ENCODE peak calls at places on chromosomes 11 and 22, in eight cellular contexts. M is left lung; X is fibroblast of lung; C is GM12865; R is cardiac muscle cell; Y is lower lobe of right lung; U is CD8-positive, alpha-beta T cell; F is coronary artery. Q is an unnamed sample.

GRCh38 chr11:93476796-93477195 is 66.4 kb downstream of the SMCO4 start:
- DNase-seq in M (no peak), X (peak; percentile 39), C (no peak), R (no peak), Y (no peak), U (no peak), F (no peak), Q (no peak)

GRCh38 chr22:49768961-49769690 is 58.5 kb downstream of the BRD1 start:
- DNase-seq in M (peak; percentile 33), X (peak; percentile 71), C (no peak), R (no peak), Y (peak; percentile 52), U (no peak), F (no peak), Q (peak; percentile 74)

GRCh38 chr22:44538518-44539315 is 40.7 kb upstream of the RTL6 start:
- DNase-seq in M (no peak), X (no peak), C (no peak), R (no peak), Y (no peak), U (no peak), F (no peak), Q (no peak)

GRCh38 chr22:29216873-29217666 is 11.4 kb downstream of the EMID1 start:
- DNase-seq in M (no peak), X (no peak), C (peak; percentile 49), R (no peak), Y (no peak), U (no peak), F (peak; percentile 71), Q (peak; percentile 89)

GRCh38 chr11:119664063-119664572 is 64.9 kb downstream of the NECTIN1 start:
- DNase-seq in M (no peak), X (peak; percentile 26), C (no peak), R (no peak), Y (no peak), U (no peak), F (no peak), Q (no peak)

GRCh38 chr22:44192098-44192810 is 11.5 kb downstream of the PARVG start:
- DNase-seq in M (no peak), X (peak; percentile 7), C (peak; percentile 71), R (no peak), Y (peak; percentile 72), U (peak; percentile 38), F (no peak), Q (peak; percentile 88)

GRCh38 chr22:30968015-30968923 is at the start of gene MORC2:
- DNase-seq in M (no peak), X (no peak), C (peak; percentile 77), R (no peak), Y (peak; percentile 86), U (no peak), F (peak; percentile 84), Q (no peak)

GRCh38 chr22:17086301-17086700 is 1.5 kb downstream of the IL17RA start:
- DNase-seq in M (no peak), X (no peak), C (no peak), R (no peak), Y (no peak), U (no peak), F (peak; percentile 70), Q (no peak)

GRCh38 chr11:1762537-1763302 is 1.0 kb downstream of the CTSD start:
- DNase-seq in M (peak; percentile 78), X (peak; percentile 26), C (no peak), R (no peak), Y (peak; percentile 73), U (no peak), F (no peak), Q (peak; percentile 83)

GRCh38 chr11:86978756-86979608 is 23.8 kb upstream of the FZD4 start:
- DNase-seq in M (no peak), X (peak; percentile 78), C (peak; percentile 52), R (peak; percentile 41), Y (no peak), U (no peak), F (no peak), Q (no peak)

GRCh38 chr22:44181033-44181911 is 547 bp downstream of the PARVG start:
- DNase-seq in M (peak; percentile 71), X (no peak), C (peak; percentile 66), R (no peak), Y (peak; percentile 79), U (peak; percentile 72), F (no peak), Q (peak; percentile 95)

GRCh38 chr11:14764899-14765527 is 121.4 kb downstream of the PDE3B start:
- DNase-seq in M (no peak), X (peak; percentile 28), C (peak; percentile 88), R (no peak), Y (no peak), U (peak; percentile 33), F (no peak), Q (no peak)

GRCh38 chr22:23245799-23246136 is 65.5 kb downstream of the BCR start:
- DNase-seq in M (no peak), X (peak; percentile 58), C (no peak), R (no peak), Y (no peak), U (no peak), F (no peak), Q (no peak)

GRCh38 chr11:13009921-13010736 is 1.0 kb downstream of the RASSF10 start:
- DNase-seq in M (no peak), X (no peak), C (no peak), R (peak; percentile 56), Y (peak; percentile 52), U (no peak), F (no peak), Q (no peak)

GRCh38 chr22:28282346-28282745 is 363.3 kb upstream of the PITPNB start:
- DNase-seq in M (no peak), X (peak; percentile 78), C (no peak), R (no peak), Y (no peak), U (no peak), F (no peak), Q (no peak)

GRCh38 chr11:119223856-119224255 is 17.7 kb downstream of the CBL start:
- DNase-seq in M (no peak), X (peak; percentile 28), C (no peak), R (no peak), Y (no peak), U (no peak), F (no peak), Q (no peak)

GRCh38 chr11:24859801-24860300 is 363.0 kb downstream of the LUZP2 start:
- DNase-seq in M (no peak), X (no peak), C (no peak), R (no peak), Y (no peak), U (no peak), F (no peak), Q (peak; percentile 66)

GRCh38 chr11:112795142-112795815 is 165.9 kb upstream of the NCAM1 start:
- DNase-seq in M (no peak), X (peak; percentile 20), C (peak; percentile 58), R (no peak), Y (no peak), U (no peak), F (peak; percentile 50), Q (no peak)

DNA sequence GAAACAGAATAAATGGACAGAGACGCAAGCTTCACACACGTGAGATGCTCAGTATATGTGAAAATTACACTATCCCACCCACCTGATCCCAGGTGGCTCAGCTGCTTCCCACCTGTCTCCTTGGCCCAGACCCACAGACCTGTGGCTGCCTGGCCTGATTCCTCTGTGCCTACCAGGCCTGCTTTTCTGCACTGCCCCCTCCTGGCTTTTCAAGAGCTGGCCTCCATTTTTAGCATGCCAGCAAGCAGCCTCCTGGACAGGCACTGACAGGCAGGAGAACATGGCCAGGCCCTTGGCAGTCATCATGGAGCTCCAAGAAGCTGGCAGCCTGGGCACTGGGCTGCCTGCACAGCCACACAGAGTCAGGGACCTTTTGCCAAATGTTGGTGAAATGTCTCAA is 79.5 kb upstream of the HMGXB4 start:
- DNase-seq in M (no peak), X (no peak), C (no peak), R (no peak), Y (no peak), U (no peak), F (no peak), Q (no peak)
- TF ChIP-seq CTCF in M (no peak), X (no peak), C (no peak), R (no peak), Y (no peak), U (no peak), F (no peak), Q (no peak)

GRCh38 chr11:17907046-17907445 is 105.8 kb downstream of the SERGEF start:
- DNase-seq in M (no peak), X (no peak), C (no peak), R (no peak), Y (no peak), U (no peak), F (no peak), Q (no peak)

GRCh38 chr11:17905477-17905876 is 107.4 kb downstream of the SERGEF start:
- DNase-seq in M (no peak), X (no peak), C (peak; percentile 13), R (no peak), Y (no peak), U (no peak), F (no peak), Q (no peak)

DNA sequence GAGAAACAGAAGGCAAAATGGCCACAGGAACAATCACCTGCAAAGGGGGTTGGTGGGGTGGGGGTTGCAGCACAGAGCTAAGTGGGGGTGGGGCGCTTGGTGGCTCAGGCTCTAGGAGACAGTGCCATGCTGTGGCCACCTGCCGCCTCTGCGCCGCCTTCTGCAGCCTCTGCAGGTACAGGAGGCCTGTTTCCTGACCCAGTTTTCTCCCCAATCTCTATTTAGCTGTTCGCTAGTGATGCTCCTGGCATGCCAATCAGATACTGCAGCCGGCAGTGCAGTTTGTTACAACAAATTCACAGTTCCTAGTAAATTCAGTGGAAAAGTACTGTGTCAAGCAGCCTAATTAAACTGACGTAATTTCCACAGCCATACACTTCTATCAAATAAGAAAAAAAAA is 106.4 kb downstream of the SERGEF start:
- DNase-seq in M (no peak), X (no peak), C (peak; percentile 9), R (peak; percentile 49), Y (peak; percentile 41), U (no peak), F (no peak), Q (no peak)
- TF ChIP-seq CTCF in M (no peak), X (no peak), C (peak; percentile 9), R (no peak), Y (peak; percentile 11), U (no peak), F (no peak), Q (no peak)

DNA sequence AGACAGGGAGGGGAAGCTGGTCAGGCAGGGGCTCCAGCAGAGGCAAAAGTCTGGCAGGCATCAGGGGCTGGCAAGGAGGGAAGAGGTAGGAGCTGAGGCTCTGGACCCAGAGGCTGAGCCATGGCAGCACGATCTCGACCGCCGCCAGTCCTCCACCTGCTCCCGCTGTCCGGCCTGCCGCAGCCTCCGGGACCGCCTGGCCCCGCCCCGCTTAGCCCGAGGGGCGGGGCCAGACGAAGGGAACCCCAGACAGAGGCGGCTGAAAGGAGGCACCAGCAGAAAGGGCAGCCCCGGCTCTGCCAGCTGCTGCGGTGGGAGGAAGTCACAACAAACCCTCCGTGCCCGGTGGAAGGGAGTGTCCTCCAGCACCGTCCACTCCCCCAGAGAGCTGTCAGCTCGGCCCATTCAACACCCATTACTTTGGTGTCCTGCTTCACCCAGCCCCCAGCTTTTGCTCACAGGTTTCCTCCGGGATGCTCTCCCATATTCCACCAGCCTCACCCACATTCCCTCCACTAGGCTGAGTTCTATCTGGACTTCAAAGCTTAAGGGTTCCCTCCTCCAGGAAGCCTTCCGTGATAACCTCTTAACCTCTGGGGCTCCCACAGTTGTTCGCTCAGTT is at the start of gene MFNG:
- DNase-seq in M (peak; percentile 90), X (peak; percentile 17), C (peak; percentile 88), R (peak; percentile 71), Y (peak; percentile 90), U (peak; percentile 77), F (no peak), Q (peak; percentile 96)
- TF ChIP-seq CTCF in M (no peak), X (peak; percentile 4), C (no peak), R (no peak), Y (no peak), U (no peak), F (no peak), Q (no peak)

GRCh38 chr11:31160504-31161422 is 208.8 kb downstream of the DCDC1 start:
- DNase-seq in M (no peak), X (no peak), C (peak; percentile 7), R (no peak), Y (no peak), U (no peak), F (no peak), Q (no peak)
- TF ChIP-seq CTCF in M (peak; percentile 28), X (peak; percentile 51), C (peak; percentile 33), R (peak; percentile 26), Y (peak; percentile 29), U (no peak), F (no peak), Q (peak; percentile 24)

Q was measured in spleen.